ENCODE peak calls at places on chromosomes 6 and 20, in eight cellular contexts. N is A549, Z is endothelial cell of umbilical vein, T is prostate gland, S is sigmoid colon, V is IMR-90, A is heart left ventricle, B is spleen. W is an unnamed sample.
A peak's percentile ranks its signal among the peaks of the same experiment; 100 is the strongest.

GRCh38 chr6:18055098-18055497 is 67.4 kb downstream of the NHLRC1 start:
- DNase-seq in S (no peak), V (no peak), B (no peak), N (no peak), Z (no peak), A (no peak), T (no peak), W (no peak)

GRCh38 chr6:31157543-31158139 is at the start of gene CCHCR1:
- DNase-seq in B (no peak), V (no peak), S (no peak), N (no peak), T (no peak), A (no peak), Z (no peak), W (no peak)

GRCh38 chr20:4014031-4014474 is 1.3 kb downstream of the RNF24 start:
- DNase-seq in S (no peak), V (peak; percentile 85), A (no peak), N (peak; percentile 73), T (peak; percentile 93), Z (peak; percentile 77), B (no peak), W (peak; percentile 55)

GRCh38 chr20:62774076-62774714 is 22.1 kb upstream of the MRGBP start:
- DNase-seq in Z (no peak), V (no peak), A (no peak), S (no peak), T (no peak), N (no peak), B (no peak), W (no peak)

GRCh38 chr6:166752928-166753721 is 126.1 kb upstream of the RPS6KA2 start:
- DNase-seq in S (no peak), B (no peak), T (no peak), N (no peak), A (no peak), Z (no peak), V (peak; percentile 17), W (no peak)

GRCh38 chr6:90284236-90284744 is 12.4 kb downstream of the BACH2 start:
- DNase-seq in N (peak; percentile 62), T (no peak), V (peak; percentile 95), S (no peak), Z (peak; percentile 90), A (no peak), B (no peak), W (peak; percentile 57)

GRCh38 chr20:62685781-62686555 is 22.7 kb upstream of the NTSR1 start:
- DNase-seq in Z (no peak), S (no peak), V (no peak), N (no peak), B (peak; percentile 90), A (no peak), T (peak; percentile 32), W (no peak)

GRCh38 chr6:147530132-147531060 is 21.9 kb downstream of the SAMD5 start:
- DNase-seq in T (no peak), V (no peak), A (no peak), S (no peak), Z (no peak), B (no peak), N (no peak), W (no peak)

GRCh38 chr20:17524551-17524950 is 6.6 kb downstream of the BFSP1 start:
- DNase-seq in N (no peak), A (no peak), Z (no peak), B (no peak), V (no peak), S (no peak), T (no peak), W (no peak)

GRCh38 chr6:157271441-157271840 is 51.9 kb downstream of the TMEM242 start:
- DNase-seq in B (peak; percentile 63), T (no peak), V (no peak), A (no peak), Z (no peak), N (no peak), S (no peak), W (no peak)

GRCh38 chr6:48919555-48919954 is 543.5 kb downstream of the MMUT start:
- DNase-seq in B (no peak), Z (no peak), A (no peak), T (no peak), V (no peak), S (no peak), N (no peak), W (no peak)

GRCh38 chr20:3323398-3323797 is 84.1 kb downstream of the DNAAF9 start:
- DNase-seq in S (no peak), T (no peak), B (no peak), V (no peak), A (no peak), N (no peak), Z (no peak), W (no peak)

GRCh38 chr6:24918641-24919403 is 16.9 kb downstream of the RIPOR2 start:
- DNase-seq in Z (no peak), B (no peak), T (no peak), A (peak; percentile 30), N (no peak), S (no peak), V (no peak), W (no peak)

DNA sequence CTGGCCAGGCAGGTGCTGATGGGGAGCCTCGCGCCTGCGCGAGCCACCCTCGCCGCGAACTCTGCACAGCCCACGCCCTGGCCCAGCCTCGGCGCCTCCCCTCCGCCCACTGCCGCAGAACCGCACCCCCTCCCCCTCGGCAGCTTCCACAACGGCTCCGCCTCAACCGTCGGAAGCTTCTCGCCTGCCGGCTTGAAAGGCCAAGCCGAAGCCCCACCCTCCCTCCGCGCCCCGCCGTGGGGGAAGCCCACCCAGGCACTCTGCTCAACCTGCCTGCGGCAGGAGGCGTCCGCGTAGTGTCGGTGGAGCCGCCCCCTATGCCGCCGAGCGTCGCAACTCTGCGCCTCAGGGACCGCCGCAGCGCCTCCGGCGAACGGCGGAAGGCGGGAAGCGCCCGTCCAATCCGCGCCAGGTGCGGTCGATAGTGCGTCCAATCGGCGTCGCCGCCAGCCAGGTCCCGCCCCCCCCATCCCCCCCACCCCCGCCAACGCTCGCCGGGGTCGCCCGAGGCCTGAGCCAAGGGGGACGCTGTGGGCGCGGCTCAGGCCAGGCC is at the start of gene SYCP2:
- DNase-seq in A (peak; percentile 78), Z (no peak), S (peak; percentile 75), V (no peak), N (peak; percentile 41), T (peak; percentile 49), B (peak; percentile 86), W (peak; percentile 40)
- H3K27ac ChIP-seq in A (peak within 1 kb of the TSS; percentile 66), Z (no peak within 1 kb of the TSS), S (peak within 1 kb of the TSS; percentile 73), V (no peak within 1 kb of the TSS), N (peak within 1 kb of the TSS; percentile 72), T (peak within 1 kb of the TSS; percentile 87), B (peak within 1 kb of the TSS; percentile 85), W (peak within 1 kb of the TSS; percentile 81)

DNA sequence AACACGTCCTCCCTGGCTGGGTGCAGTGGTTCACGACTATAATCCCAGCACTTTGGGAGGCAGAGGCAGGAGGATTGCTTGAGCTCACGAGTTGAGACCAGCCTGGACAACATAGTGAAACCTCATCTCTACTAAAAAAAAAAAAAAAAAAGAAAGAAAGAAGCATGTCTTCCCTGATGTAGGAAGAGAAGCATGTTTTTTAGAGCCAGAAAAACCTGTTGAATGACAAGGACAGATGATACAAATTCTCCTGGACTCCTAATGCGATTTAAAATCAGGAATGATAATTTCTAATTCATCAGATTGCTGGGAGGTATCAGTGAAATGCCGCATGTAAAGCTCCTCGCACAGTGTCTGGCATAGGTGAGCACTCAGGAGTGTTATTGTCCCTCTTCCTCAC is 23.7 kb upstream of the SEC63 start:
- DNase-seq in S (no peak), A (no peak), N (no peak), T (no peak), V (no peak), Z (no peak), B (no peak), W (no peak)
- TF ChIP-seq POLR2A in S (no peak), A (no peak), N (no peak), T (no peak), V (no peak), Z (no peak), B (no peak), W (no peak)

DNA sequence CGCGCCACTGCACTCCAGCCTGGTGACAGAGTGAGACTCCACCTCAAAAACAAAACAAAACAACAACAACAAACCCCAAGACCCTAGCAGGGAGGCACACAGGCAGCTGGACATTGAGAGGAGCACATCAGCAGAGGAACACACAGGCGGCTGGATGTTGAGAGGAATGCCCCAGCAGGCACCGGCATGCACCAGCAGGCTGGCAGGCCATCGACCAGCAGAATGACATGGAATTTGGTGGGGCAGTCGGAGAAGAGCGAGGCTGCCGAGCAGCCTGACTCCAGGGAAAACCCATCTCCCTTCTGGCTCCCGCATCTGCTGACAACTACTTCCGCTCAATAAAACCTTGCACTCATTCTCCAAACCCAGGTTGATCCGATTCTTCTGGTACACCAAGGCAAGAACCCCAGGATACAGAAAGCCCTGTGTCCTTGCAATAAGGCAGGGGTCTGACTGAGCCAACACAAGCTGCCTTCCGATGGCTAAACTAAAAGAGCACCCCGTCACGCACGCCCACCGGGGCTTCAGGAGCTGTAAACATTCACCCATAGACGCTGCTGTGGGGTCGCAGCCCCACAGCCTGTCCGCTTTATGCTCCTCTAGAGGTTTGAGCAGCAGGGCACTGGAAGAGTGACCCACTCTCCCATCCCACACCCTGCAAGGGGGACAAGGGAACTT is 60.2 kb downstream of the SLC22A23 start:
- DNase-seq in B (no peak), A (no peak), V (no peak), S (peak; percentile 21), N (no peak), Z (no peak), T (peak; percentile 57), W (no peak)
- H3K27ac ChIP-seq in B (no peak overlapping the region), A (no peak overlapping the region), V (no peak overlapping the region), S (no peak overlapping the region), N (peak overlapping the region; percentile 58), Z (no peak overlapping the region), T (peak overlapping the region; percentile 73), W (no peak overlapping the region)

DNA sequence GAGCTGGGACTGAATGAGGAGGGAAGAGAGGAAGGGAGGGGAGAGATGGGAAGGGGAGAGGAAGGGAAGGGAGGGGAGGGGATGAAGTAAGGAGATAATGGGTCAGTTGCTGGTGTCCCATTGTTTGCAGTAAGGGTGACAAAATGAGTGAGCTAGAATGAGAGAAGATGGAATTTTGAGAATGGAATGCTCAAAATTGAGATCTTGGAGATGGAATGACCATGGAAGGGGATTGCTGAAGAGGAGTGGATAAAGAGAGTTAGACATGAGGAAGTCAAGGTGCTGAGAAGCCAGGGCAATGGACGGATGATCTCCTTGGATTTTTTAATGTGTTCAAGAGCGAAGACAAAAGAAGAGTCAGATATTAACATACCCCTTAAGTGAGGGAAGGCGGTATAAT is 80.5 kb upstream of the SSTR4 start:
- DNase-seq in T (no peak), N (no peak), Z (no peak), S (no peak), B (no peak), A (no peak), V (no peak), W (no peak)
- TF ChIP-seq POLR2A in T (no peak), N (no peak), Z (no peak), S (no peak), B (no peak), A (no peak), V (no peak), W (no peak)

DNA sequence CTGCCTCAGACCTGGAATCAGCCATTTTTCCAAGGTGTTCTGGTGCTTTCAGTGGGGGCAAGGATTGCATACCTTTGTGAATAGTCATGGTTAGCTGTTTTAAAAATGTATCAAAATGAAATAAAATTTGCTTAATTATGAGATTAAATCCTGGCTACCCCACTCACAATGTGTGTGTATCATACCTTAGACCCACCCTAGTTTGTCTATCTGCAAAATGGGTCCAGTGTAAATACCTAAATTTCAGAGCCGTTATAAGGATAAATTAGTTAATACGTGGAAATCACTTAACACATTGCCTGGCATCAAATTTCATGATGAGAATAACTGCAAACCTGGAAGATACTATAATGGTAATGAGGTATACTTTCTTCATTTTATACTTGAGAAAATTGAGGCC is 3.0 kb upstream of the ZNF311 start:
- DNase-seq in A (no peak), S (no peak), V (no peak), N (no peak), B (no peak), Z (no peak), T (no peak), W (no peak)
- H3K27ac ChIP-seq in A (no peak overlapping the region), S (no peak overlapping the region), V (no peak overlapping the region), N (no peak overlapping the region), B (no peak overlapping the region), Z (no peak overlapping the region), T (no peak overlapping the region), W (no peak overlapping the region)